ENCODE peak calls at places on chromosome 21, in seven cellular contexts. I is SK-N-SH, X is HCT116, E is endothelial cell of umbilical vein, S is transverse colon, P is stomach, W is Panc1. A is an unnamed sample.

GRCh38 chr21:41686664-41687063 is 80.2 kb downstream of the RIPK4 start:
- DNase-seq in I (no peak), X (no peak), E (no peak), S (no peak), P (no peak), W (no peak), A (no peak)

GRCh38 chr21:31710586-31710985 is 21.3 kb downstream of the SCAF4 start:
- DNase-seq in I (no peak), X (no peak), E (peak), S (no peak), P (no peak), W (no peak), A (no peak)

GRCh38 chr21:18545908-18546307 is 142.3 kb upstream of the TMPRSS15 start:
- DNase-seq in I (no peak), X (no peak), E (peak), S (no peak), P (no peak), W (no peak), A (no peak)

GRCh38 chr21:17988038-17988437 is 168.9 kb upstream of the C21orf91 start:
- DNase-seq in I (no peak), X (no peak), E (no peak), S (no peak), P (no peak), W (no peak), A (no peak)

GRCh38 chr21:42746593-42747266 is 93.3 kb downstream of the PDE9A start:
- DNase-seq in I (no peak), X (no peak), E (no peak), S (peak), P (peak), W (no peak), A (no peak)

GRCh38 chr21:22691643-22692042 is 1693.4 kb downstream of the NCAM2 start:
- DNase-seq in I (no peak), X (no peak), E (no peak), S (no peak), P (no peak), W (no peak), A (no peak)

GRCh38 chr21:14889080-14889805 is 175.6 kb downstream of the NRIP1 start:
- DNase-seq in I (no peak), X (no peak), E (no peak), S (peak), P (no peak), W (no peak), A (no peak)

GRCh38 chr21:32515869-32516268 is 69.5 kb downstream of the TCP10L start:
- DNase-seq in I (no peak), X (no peak), E (peak), S (no peak), P (no peak), W (no peak), A (peak)

GRCh38 chr21:42636535-42636914 is 16.9 kb upstream of the PDE9A start:
- DNase-seq in I (no peak), X (no peak), E (no peak), S (no peak), P (no peak), W (no peak), A (no peak)

GRCh38 chr21:23887709-23888303 is 1719.5 kb downstream of the MRPL39 start:
- DNase-seq in I (no peak), X (no peak), E (no peak), S (peak), P (no peak), W (no peak), A (no peak)

GRCh38 chr21:31903896-31904295 is 31.1 kb downstream of the HUNK start:
- DNase-seq in I (no peak), X (no peak), E (no peak), S (no peak), P (no peak), W (no peak), A (no peak)

GRCh38 chr21:44456207-44456914 is 1.1 kb downstream of the LRRC3 start:
- DNase-seq in I (no peak), X (no peak), E (peak), S (no peak), P (no peak), W (no peak), A (no peak)

GRCh38 chr21:14591882-14592281 is 45.8 kb upstream of the SAMSN1 start:
- DNase-seq in I (no peak), X (no peak), E (peak), S (no peak), P (peak), W (no peak), A (no peak)

GRCh38 chr21:43981151-43981870 is 30.8 kb upstream of the TRAPPC10 start:
- DNase-seq in I (no peak), X (no peak), E (no peak), S (no peak), P (no peak), W (no peak), A (no peak)

GRCh38 chr21:42002421-42002958 is 7.7 kb downstream of the ZBTB21 start:
- DNase-seq in I (no peak), X (no peak), E (no peak), S (no peak), P (no peak), W (no peak), A (no peak)

GRCh38 chr21:40902299-40902698 is 55.3 kb upstream of the DSCAM start:
- DNase-seq in I (no peak), X (no peak), E (no peak), S (no peak), P (peak), W (no peak), A (no peak)

GRCh38 chr21:14058566-14058965 is 152.2 kb downstream of the LIPI start:
- DNase-seq in I (no peak), X (no peak), E (no peak), S (no peak), P (no peak), W (no peak), A (no peak)

GRCh38 chr21:44458971-44459711 is 3.8 kb downstream of the LRRC3 start:
- DNase-seq in I (no peak), X (no peak), E (no peak), S (no peak), P (no peak), W (no peak), A (no peak)

GRCh38 chr21:17441370-17441769 is 71.5 kb upstream of the CXADR start:
- DNase-seq in I (no peak), X (no peak), E (no peak), S (peak), P (peak), W (no peak), A (no peak)

GRCh38 chr21:33401617-33401967 is 1.6 kb upstream of the IFNGR2 start:
- DNase-seq in I (no peak), X (no peak), E (no peak), S (no peak), P (no peak), W (no peak), A (no peak)

GRCh38 chr21:34609244-34609950 is 5.5 kb downstream of the RCAN1 start:
- DNase-seq in I (no peak), X (no peak), E (no peak), S (no peak), P (no peak), W (no peak), A (no peak)
- H3K27ac ChIP-seq in I (no peak), X (no peak), E (no peak), S (no peak), P (no peak), W (no peak), A (no peak)

GRCh38 chr21:26572026-26572425 is 1.1 kb downstream of the CYYR1 start:
- DNase-seq in I (no peak), X (no peak), E (peak), S (no peak), P (no peak), W (no peak), A (no peak)

GRCh38 chr21:26570203-26570602 is 2.9 kb downstream of the CYYR1 start:
- DNase-seq in I (no peak), X (no peak), E (peak), S (no peak), P (no peak), W (no peak), A (no peak)

GRCh38 chr21:26572668-26573381 is at the start of gene CYYR1:
- DNase-seq in I (peak), X (no peak), E (peak), S (no peak), P (no peak), W (no peak), A (no peak)
- TF ChIP-seq POLR2AphosphoS5 in I (no peak), X (no peak), E (no peak), S (no peak), P (no peak), W (no peak), A (peak)

DNA sequence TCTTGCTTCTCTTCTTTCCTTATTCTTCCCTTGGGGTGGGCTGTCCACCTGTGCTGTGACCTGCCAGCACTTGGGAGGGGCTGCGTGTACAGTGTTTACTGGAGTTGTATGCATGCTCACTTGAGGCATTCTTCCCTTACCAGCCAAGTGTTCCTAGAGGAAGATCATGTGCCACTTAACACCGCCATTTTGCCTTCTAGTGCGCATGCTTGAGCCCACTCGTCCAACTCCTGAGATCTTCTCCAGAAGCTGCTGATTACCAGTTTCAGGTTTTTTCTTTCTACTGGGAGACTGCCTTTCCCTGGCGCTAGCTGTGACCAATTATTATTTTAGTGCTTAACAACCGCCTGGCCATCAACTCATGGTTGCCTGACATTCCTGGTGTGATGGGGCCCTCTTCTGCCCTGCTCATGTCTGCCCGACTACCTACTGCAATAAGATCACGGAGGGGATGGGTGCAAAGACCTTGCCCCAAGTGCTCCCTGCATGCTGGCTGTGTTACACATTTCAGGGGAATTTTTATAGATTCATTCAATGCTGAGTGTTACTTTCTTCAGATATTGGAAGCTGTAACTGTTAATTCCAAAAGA is 74.2 kb upstream of the B3GALT5 start:
- DNase-seq in I (no peak), X (no peak), E (no peak), S (no peak), P (no peak), W (no peak), A (no peak)
- H3K27ac ChIP-seq in I (no peak), X (no peak), E (no peak), S (no peak), P (no peak), W (no peak), A (no peak)

GRCh38 chr21:36849461-36849860 is 117.0 kb downstream of the HLCS start:
- DNase-seq in I (no peak), X (no peak), E (no peak), S (no peak), P (no peak), W (no peak), A (no peak)

GRCh38 chr21:36850372-36850771 is 116.1 kb downstream of the HLCS start:
- DNase-seq in I (no peak), X (no peak), E (no peak), S (no peak), P (no peak), W (no peak), A (no peak)

GRCh38 chr21:36852293-36852692 is 114.2 kb downstream of the HLCS start:
- DNase-seq in I (no peak), X (no peak), E (no peak), S (no peak), P (no peak), W (no peak), A (no peak)

GRCh38 chr21:36852864-36853263 is 113.6 kb downstream of the HLCS start:
- DNase-seq in I (no peak), X (no peak), E (no peak), S (no peak), P (no peak), W (no peak), A (no peak)

GRCh38 chr21:36851121-36851520 is 115.3 kb downstream of the HLCS start:
- DNase-seq in I (no peak), X (no peak), E (no peak), S (no peak), P (no peak), W (no peak), A (no peak)
- TF ChIP-seq POLR2AphosphoS5 in I (no peak), X (no peak), E (no peak), S (no peak), P (no peak), W (no peak), A (no peak)

GRCh38 chr21:45980697-45981096 is 873 bp upstream of the COL6A1 start:
- DNase-seq in I (no peak), X (no peak), E (no peak), S (no peak), P (no peak), W (no peak), A (no peak)
- H3K27ac ChIP-seq in I (peak), X (peak), E (no peak), S (peak), P (peak), W (peak), A (peak)

A was measured in SK-N-MC.